ENCODE peak calls at places on chromosomes 13 and 19, in four cellular contexts. G is body of pancreas; V is CD4-positive, alpha-beta T cell; P is brain microvascular endothelial cell. Q is an unnamed sample.

GRCh38 chr13:111519041-111519440 is 198.6 kb downstream of the TEX29 start:
- DNase-seq in G (no peak), V (no peak), P (no peak), Q (no peak)

GRCh38 chr19:58582985-58583384 is 9.8 kb upstream of the MZF1 start:
- DNase-seq in G (no peak), V (no peak), P (no peak), Q (no peak)

GRCh38 chr19:3655402-3656072 is 28.9 kb upstream of the CACTIN start:
- DNase-seq in G (no peak), V (no peak), P (peak), Q (no peak)

GRCh38 chr13:101382086-101382485 is 34.2 kb downstream of the NALCN start:
- DNase-seq in G (no peak), V (no peak), P (no peak), Q (no peak)

GRCh38 chr13:30371649-30372265 is 50.5 kb upstream of the UBE2L5 start:
- DNase-seq in G (peak), V (peak), P (peak), Q (peak)

GRCh38 chr13:112060899-112061366 is 6.0 kb upstream of the SOX1 start:
- DNase-seq in G (no peak), V (no peak), P (no peak), Q (no peak)

GRCh38 chr13:112330479-112331407 is 45.4 kb upstream of the SPACA7 start:
- DNase-seq in G (no peak), V (no peak), P (no peak), Q (no peak)

GRCh38 chr19:1811942-1812425 is at the start of gene ATP8B3:
- DNase-seq in G (no peak), V (no peak), P (no peak), Q (no peak)

GRCh38 chr13:78098249-78098648 is 179.6 kb upstream of the EDNRB start:
- DNase-seq in G (no peak), V (no peak), P (no peak), Q (no peak)

GRCh38 chr19:48102870-48103751 is 7.5 kb downstream of the PLA2G4C start:
- DNase-seq in G (no peak), V (peak), P (peak), Q (peak)

GRCh38 chr19:13256918-13257317 is 106.7 kb downstream of the IER2 start:
- DNase-seq in G (no peak), V (no peak), P (no peak), Q (no peak)

GRCh38 chr19:17326595-17326966 is 8.1 kb downstream of the ANO8 start:
- DNase-seq in G (no peak), V (no peak), P (no peak), Q (no peak)

GRCh38 chr13:46866150-46866549 is 30.7 kb downstream of the HTR2A start:
- DNase-seq in G (no peak), V (no peak), P (peak), Q (peak)

GRCh38 chr19:678791-679388 is 2.7 kb downstream of the FSTL3 start:
- DNase-seq in G (no peak), V (no peak), P (no peak), Q (no peak)

GRCh38 chr13:80132741-80133601 is 208.0 kb downstream of the SPRY2 start:
- DNase-seq in G (peak), V (no peak), P (peak), Q (no peak)

GRCh38 chr13:93755341-93755740 is 528.7 kb downstream of the GPC6 start:
- DNase-seq in G (no peak), V (no peak), P (no peak), Q (no peak)

GRCh38 chr13:105220063-105220462 is 1315.4 kb downstream of the EFNB2 start:
- DNase-seq in G (no peak), V (no peak), P (peak), Q (no peak)

GRCh38 chr13:90256746-90257145 is 1090.7 kb upstream of the MIR17HG start:
- DNase-seq in G (no peak), V (no peak), P (no peak), Q (no peak)

GRCh38 chr13:28606466-28606865 is 52.5 kb upstream of the POMP start:
- DNase-seq in G (no peak), V (no peak), P (no peak), Q (no peak)

GRCh38 chr19:51702754-51703654 is 9.9 kb downstream of the SPACA6 start:
- DNase-seq in G (peak), V (no peak), P (no peak), Q (no peak)

GRCh38 chr19:40613669-40614594 is 12.8 kb downstream of the LTBP4 start:
- DNase-seq in G (peak), V (peak), P (peak), Q (no peak)

GRCh38 chr13:41075034-41075433 is 13.7 kb downstream of the WBP4 start:
- DNase-seq in G (no peak), V (peak), P (no peak), Q (no peak)

GRCh38 chr13:26602783-26603182 is 45.3 kb downstream of the WASF3 start:
- DNase-seq in G (no peak), V (no peak), P (no peak), Q (no peak)

GRCh38 chr19:27746691-27747380 is 1466.1 kb downstream of the UQCRFS1 start:
- DNase-seq in G (peak), V (no peak), P (peak), Q (no peak)

GRCh38 chr19:23787106-23787505 is 28.4 kb upstream of the ZNF681 start:
- DNase-seq in G (no peak), V (no peak), P (peak), Q (no peak)

GRCh38 chr19:41876847-41877489 is at the start of gene CD79A:
- DNase-seq in G (no peak), V (no peak), P (no peak), Q (no peak)

GRCh38 chr13:52104624-52105023 is 24.2 kb downstream of the NEK5 start:
- DNase-seq in G (no peak), V (no peak), P (no peak), Q (no peak)

GRCh38 chr19:47096721-47097120 is 16.9 kb downstream of the ZC3H4 start:
- DNase-seq in G (peak), V (no peak), P (no peak), Q (no peak)

GRCh38 chr13:75481176-75482069 is 546 bp downstream of the TBC1D4 start:
- DNase-seq in G (peak), V (peak), P (no peak), Q (no peak)

GRCh38 chr13:41006296-41006695 is 12.8 kb downstream of the ELF1 start:
- DNase-seq in G (no peak), V (no peak), P (no peak), Q (no peak)

DNA sequence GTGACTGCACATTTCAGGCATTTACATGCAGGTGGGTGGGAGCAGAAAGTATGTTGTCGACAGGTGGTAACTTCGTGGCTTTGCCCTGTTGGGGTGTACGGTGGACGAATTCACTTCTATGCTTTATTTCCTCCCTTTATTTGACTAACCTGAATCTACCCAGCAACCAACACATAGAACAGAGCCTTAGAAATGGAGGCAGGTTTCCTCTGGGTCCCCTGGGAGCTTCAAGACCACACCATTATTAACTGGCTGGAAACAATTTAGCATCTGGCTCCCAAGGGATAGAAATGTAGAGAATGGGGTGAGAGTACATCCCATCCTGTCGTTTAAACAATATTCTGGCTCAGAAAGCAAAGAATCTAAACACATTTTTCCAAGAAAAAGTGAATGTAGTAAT is 244.4 kb downstream of the DLEU7 start:
- DNase-seq in G (no peak), V (no peak), P (no peak), Q (no peak)
- H3K27ac ChIP-seq in G (no peak), V (no peak), P (no peak), Q (no peak)

GRCh38 chr13:98942997-98943396 is 34.9 kb downstream of the DOCK9 start:
- DNase-seq in G (no peak), V (no peak), P (no peak), Q (no peak)
- H3K27ac ChIP-seq in G (no peak), V (no peak), P (no peak), Q (peak)

GRCh38 chr13:113935523-113935922 is 38.4 kb downstream of the C13orf46 start:
- DNase-seq in G (no peak), V (no peak), P (no peak), Q (no peak)
- H3K27ac ChIP-seq in G (no peak), V (no peak), P (no peak), Q (no peak)

GRCh38 chr13:81671103-81671502 is 1330.2 kb upstream of the SPRY2 start:
- DNase-seq in G (no peak), V (no peak), P (no peak), Q (no peak)
- H3K27ac ChIP-seq in G (no peak), V (no peak), P (no peak), Q (no peak)

GRCh38 chr13:110319397-110319773 is 12.3 kb downstream of the COL4A2 start:
- DNase-seq in G (no peak), V (no peak), P (no peak), Q (no peak)
- H3K27ac ChIP-seq in G (peak), V (no peak), P (peak), Q (peak)

DNA sequence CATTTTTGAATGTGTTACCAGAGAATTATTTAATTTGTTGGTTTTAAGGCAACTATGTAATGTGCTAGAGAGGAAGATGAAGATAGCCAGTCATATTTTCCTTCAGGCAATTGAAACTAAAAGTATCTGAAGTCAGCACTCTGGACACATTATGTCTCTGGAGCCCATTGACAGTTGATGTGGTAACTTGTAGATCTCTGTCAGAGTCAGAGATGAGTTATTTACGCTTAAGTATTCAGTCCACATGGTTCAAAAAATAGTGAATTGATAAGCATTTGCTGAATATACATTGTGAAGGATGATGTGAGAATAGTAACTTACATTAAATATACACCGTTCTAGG is 2.1 kb downstream of the ZMYM2 start:
- DNase-seq in G (no peak), V (no peak), P (no peak), Q (no peak)
- H3K27ac ChIP-seq in G (no peak), V (peak), P (no peak), Q (peak)

Q was measured in epithelial cell of prostate.